ENCODE peak calls at places on chromosomes 6 and 20, in ten cellular contexts. G is M059J; D is Calu3; C is EH; Q is KG1; X is AG10803; U is psoas muscle; M is heart left ventricle; L is foreskin keratinocyte; I is stimulated activated naive B cell treated with anti-CD40 and anti-IgM and Interleukin-4, amounts not matched to agents 10 μg/mL and 1 μg/mL and 100 μg/mL, for 72 hours. A is an unnamed sample.

GRCh38 chr20:23264545-23264944 is 86.0 kb upstream of the NXT1 start:
- DNase-seq in C (no peak), U (no peak), G (no peak), L (no peak), I (no peak), D (no peak), M (no peak), Q (no peak), X (no peak), A (no peak)

GRCh38 chr6:155269765-155270164 is 6.0 kb downstream of the CLDN20 start:
- DNase-seq in X (no peak), M (no peak), L (no peak), I (no peak), D (no peak), Q (no peak), G (no peak), C (no peak), U (no peak), A (no peak)

GRCh38 chr20:42051935-42052334 is 433.8 kb upstream of the CHD6 start:
- DNase-seq in Q (no peak), M (no peak), L (no peak), I (no peak), X (no peak), G (no peak), U (no peak), C (no peak), D (no peak), A (no peak)

GRCh38 chr6:133241901-133242760 is 974 bp downstream of the EYA4 start:
- DNase-seq in X (no peak), U (peak), G (no peak), Q (no peak), C (no peak), D (peak), I (no peak), L (peak), M (peak), A (peak)

GRCh38 chr6:12026120-12026519 is 14.0 kb downstream of the HIVEP1 start:
- DNase-seq in G (no peak), I (no peak), C (peak), Q (no peak), M (no peak), L (no peak), U (no peak), X (no peak), D (no peak), A (no peak)

GRCh38 chr20:31497838-31498540 is 16.3 kb upstream of the HM13 start:
- DNase-seq in G (peak), X (peak), Q (no peak), D (no peak), I (no peak), L (no peak), M (peak), U (peak), C (peak), A (no peak)

GRCh38 chr6:2937627-2938003 is 33.8 kb downstream of the SERPINB6 start:
- DNase-seq in U (no peak), M (no peak), L (no peak), G (no peak), C (no peak), X (no peak), Q (no peak), D (no peak), I (no peak), A (no peak)

GRCh38 chr6:170222498-170223471 is 68.1 kb downstream of the DLL1 start:
- DNase-seq in Q (no peak), G (peak), C (no peak), L (no peak), U (no peak), X (no peak), D (peak), I (no peak), M (peak), A (no peak)

GRCh38 chr20:31841928-31842327 is 3.5 kb downstream of the FOXS1 start:
- DNase-seq in C (peak), X (peak), D (peak), M (no peak), U (no peak), G (peak), I (no peak), Q (no peak), L (no peak), A (no peak)

GRCh38 chr6:32838114-32838958 is at the start of gene TAP2:
- DNase-seq in U (peak), C (peak), G (peak), X (peak), Q (peak), M (peak), L (peak), I (peak), D (peak), A (peak)

GRCh38 chr6:71258078-71258866 is 30.3 kb upstream of the OGFRL1 start:
- DNase-seq in Q (no peak), C (no peak), U (no peak), I (no peak), X (peak), D (no peak), G (peak), M (no peak), L (no peak), A (no peak)